ENCODE peak calls at places on chromosomes 2 and 18, in nine cellular contexts. T is stomach, L is upper lobe of right lung, P is astrocyte, W is AG10803, R is brain microvascular endothelial cell, F is WTC11, B is left ventricle myocardium inferior, D is tibial artery. H is an unnamed sample.
A peak's percentile ranks its signal among the peaks of the same experiment; 100 is the strongest.

GRCh38 chr18:79590191-79591039 is 89.2 kb upstream of the CTDP1 start:
- DNase-seq in R (peak; percentile 17), F (no peak), W (peak; percentile 61), L (peak; percentile 58), T (no peak), P (no peak), B (peak; percentile 18), D (no peak), H (no peak)

GRCh38 chr2:157743051-157743450 is 114.4 kb upstream of the ACVR1C start:
- DNase-seq in B (no peak), T (no peak), D (no peak), R (no peak), P (no peak), W (no peak), L (no peak), F (no peak), H (no peak)

GRCh38 chr2:95077521-95077807 is 44.1 kb downstream of the MRPS5 start:
- DNase-seq in W (no peak), T (no peak), D (no peak), P (no peak), R (no peak), F (no peak), L (no peak), B (no peak), H (no peak)

GRCh38 chr2:178498137-178498536 is 17.9 kb downstream of the PLEKHA3 start:
- DNase-seq in B (no peak), D (no peak), P (no peak), F (no peak), W (no peak), R (no peak), T (no peak), L (no peak), H (no peak)

GRCh38 chr2:194545978-194546377 is 1111.0 kb upstream of the SLC39A10 start:
- DNase-seq in B (no peak), R (no peak), T (no peak), F (no peak), L (no peak), W (no peak), D (no peak), P (no peak), H (no peak)

GRCh38 chr18:74353169-74353775 is 37.6 kb downstream of the C18orf63 start:
- DNase-seq in R (peak; percentile 77), T (peak; percentile 69), L (no peak), P (peak; percentile 41), B (peak; percentile 38), D (peak; percentile 80), W (peak; percentile 75), F (peak; percentile 53), H (no peak)

GRCh38 chr2:64192570-64193192 is 48.5 kb upstream of the PELI1 start:
- DNase-seq in F (no peak), P (no peak), W (no peak), L (no peak), T (no peak), D (no peak), R (no peak), B (no peak), H (no peak)

GRCh38 chr2:36912692-36913091 is 53.6 kb downstream of the STRN start:
- DNase-seq in P (peak; percentile 56), W (peak; percentile 16), L (no peak), R (no peak), D (no peak), T (no peak), F (no peak), B (no peak), H (no peak)

GRCh38 chr2:24102677-24103076 is 18.0 kb upstream of the TP53I3 start:
- DNase-seq in B (no peak), T (no peak), P (no peak), L (no peak), F (no peak), W (no peak), R (no peak), D (no peak), H (no peak)

GRCh38 chr18:23422751-23423418 is 30.2 kb upstream of the RIOK3 start:
- DNase-seq in L (peak; percentile 84), T (peak; percentile 57), D (no peak), P (peak; percentile 34), F (no peak), B (peak; percentile 36), W (peak; percentile 85), R (peak; percentile 35), H (peak; percentile 47)

GRCh38 chr2:23569761-23570383 is 184.9 kb downstream of the KLHL29 start:
- DNase-seq in W (no peak), P (no peak), L (no peak), B (no peak), F (no peak), T (no peak), R (no peak), D (no peak), H (no peak)

GRCh38 chr2:173171924-173172643 is 96.4 kb downstream of the MAP3K20 start:
- DNase-seq in W (peak; percentile 55), L (no peak), P (peak; percentile 47), R (no peak), F (no peak), T (no peak), D (no peak), B (no peak), H (no peak)

GRCh38 chr2:172976816-172977215 is 98.8 kb upstream of the MAP3K20 start:
- DNase-seq in D (no peak), W (no peak), F (no peak), T (no peak), R (no peak), L (no peak), B (no peak), P (no peak), H (no peak)

DNA sequence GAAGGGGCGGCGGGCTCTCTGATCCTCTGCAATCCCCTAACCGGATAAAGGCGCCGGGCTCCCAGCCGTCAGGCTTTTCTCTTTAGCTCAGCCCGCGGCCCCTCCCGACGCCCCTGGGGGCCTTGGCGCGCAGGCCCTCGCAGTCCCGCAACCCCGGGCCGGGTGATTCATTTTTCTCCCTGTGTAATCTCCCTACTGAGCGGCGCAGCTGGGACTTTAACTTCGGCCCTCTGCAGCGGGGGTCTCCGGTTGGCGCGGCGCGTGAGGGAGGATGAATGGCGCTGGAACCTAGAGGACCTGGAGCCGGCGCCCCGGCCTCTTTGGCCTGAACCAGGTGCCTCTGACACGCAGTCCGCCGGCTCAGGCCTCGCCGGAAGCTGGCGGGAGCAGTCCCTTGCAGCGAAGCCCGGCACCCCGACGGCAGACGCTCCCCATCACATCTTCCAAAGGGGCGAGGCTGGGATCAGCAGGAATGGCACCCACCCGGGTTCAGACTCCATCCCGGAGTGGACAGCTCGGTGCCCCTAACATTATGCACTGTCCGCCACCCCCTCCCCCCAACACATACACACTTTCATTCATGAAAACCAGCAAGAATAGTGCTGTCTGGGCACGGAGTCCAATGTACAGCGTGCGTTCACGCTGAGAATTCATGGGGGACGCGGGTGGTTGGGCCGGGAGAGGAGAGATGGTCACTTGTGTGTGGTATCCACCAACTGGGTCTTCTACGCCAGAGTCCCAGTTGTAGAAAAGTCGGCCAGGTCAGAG is 1.2 kb downstream of the CNGA3 start:
- DNase-seq in P (no peak), T (no peak), L (no peak), R (no peak), B (no peak), W (no peak), D (no peak), F (peak; percentile 35), H (no peak)
- TF ChIP-seq CTCF in P (no peak), T (no peak), L (no peak), R (no peak), B (no peak), W (no peak), D (no peak), F (no peak), H (no peak)

DNA sequence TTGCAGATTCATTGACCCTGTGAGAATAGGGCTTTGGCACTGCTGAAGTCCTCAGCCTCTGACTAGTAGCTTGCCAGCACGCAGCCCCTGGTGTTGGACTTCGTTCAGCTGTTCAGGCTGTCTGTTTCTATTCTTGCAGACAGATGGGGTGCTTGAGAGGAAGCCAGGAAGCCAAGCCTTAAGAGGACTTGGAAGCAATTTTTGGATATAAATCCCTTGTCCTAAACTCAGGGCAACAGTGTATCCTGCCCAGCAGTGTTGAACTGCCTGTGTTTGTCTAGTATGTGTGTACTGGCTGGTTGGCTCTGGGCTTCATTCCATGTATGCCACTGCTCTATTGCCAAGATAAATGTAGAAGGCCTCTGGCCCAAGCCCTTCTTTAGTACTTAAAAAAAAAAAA is 108.6 kb downstream of the COMMD1 start:
- DNase-seq in B (peak; percentile 78), T (peak; percentile 78), R (peak; percentile 55), D (peak; percentile 90), L (no peak), P (peak; percentile 78), F (no peak), W (peak; percentile 88), H (no peak)
- TF ChIP-seq CTCF in B (peak; percentile 67), T (no peak), R (peak; percentile 37), D (peak; percentile 45), L (peak; percentile 26), P (no peak), F (no peak), W (peak; percentile 9), H (no peak)

GRCh38 chr2:150307258-150307657 is 180.2 kb downstream of the RND3 start:
- DNase-seq in F (no peak), P (no peak), T (no peak), L (no peak), R (no peak), W (no peak), B (no peak), D (no peak), H (no peak)
- TF ChIP-seq CTCF in F (no peak), P (no peak), T (no peak), L (no peak), R (no peak), W (no peak), B (no peak), D (no peak), H (no peak)

GRCh38 chr2:112272669-112273068 is 2.7 kb upstream of the ZC3H6 start:
- DNase-seq in F (no peak), L (no peak), P (no peak), D (no peak), R (no peak), B (no peak), W (no peak), T (no peak), H (no peak)

GRCh38 chr2:112275314-112275886 is at the start of gene ZC3H6:
- DNase-seq in D (peak; percentile 99), T (peak; percentile 99), W (peak; percentile 99), P (peak; percentile 98), F (peak; percentile 99), L (peak; percentile 99), R (peak; percentile 97), B (peak; percentile 100), H (peak; percentile 100)

GRCh38 chr2:112276954-112277353 is 1.6 kb downstream of the ZC3H6 start:
- DNase-seq in F (no peak), L (no peak), W (no peak), P (no peak), B (no peak), R (no peak), D (no peak), T (no peak), H (no peak)

GRCh38 chr2:112275887-112276773 is 733 bp downstream of the ZC3H6 start:
- DNase-seq in T (peak; percentile 91), B (peak; percentile 92), R (peak; percentile 79), P (peak; percentile 81), F (peak; percentile 79), W (peak; percentile 90), L (peak; percentile 92), D (peak; percentile 93), H (peak; percentile 80)

DNA sequence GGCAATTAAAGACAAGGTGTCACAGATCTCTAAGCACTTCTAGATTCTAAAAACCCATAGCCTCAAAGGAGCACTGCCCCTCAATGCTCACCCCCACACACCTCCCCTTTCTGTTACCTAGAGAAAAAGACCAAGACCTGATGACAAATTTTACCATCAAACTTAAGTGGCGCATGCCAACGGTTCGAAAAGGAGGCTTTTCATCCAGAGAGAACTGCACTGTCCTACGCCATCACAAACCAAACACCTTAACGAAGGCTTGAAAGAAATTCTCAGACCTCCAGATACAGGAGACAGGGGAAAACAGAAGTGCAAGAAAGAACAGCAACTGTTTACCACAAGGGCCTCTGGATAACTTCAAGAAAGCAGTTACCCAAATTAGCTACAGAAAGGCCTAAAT is 2.0 kb upstream of the ZC3H6 start:
- DNase-seq in T (no peak), B (no peak), L (no peak), W (no peak), F (no peak), R (no peak), D (no peak), P (no peak), H (no peak)
- TF ChIP-seq CTCF in T (no peak), B (no peak), L (no peak), W (no peak), F (no peak), R (no peak), D (no peak), P (no peak), H (no peak)

H was measured in natural killer cell.